ENCODE peak calls at places on chromosomes 12 and 14, in ten cellular contexts. H is prostate gland; Z is ovary; W is left ventricle myocardium inferior; D is mammary epithelial cell; J is CD8-positive, alpha-beta T cell; S is HCT116; R is suprapubic skin; T is hepatocyte; E is uterus. C is an unnamed sample.

GRCh38 chr12:52763991-52764390 is 13.2 kb downstream of the KRT76 start:
- DNase-seq in E (no peak), D (no peak), W (no peak), S (no peak), H (no peak), R (no peak), J (no peak), T (no peak), Z (no peak), C (no peak)

GRCh38 chr14:68234101-68234905 is 414.7 kb downstream of the RAD51B start:
- DNase-seq in D (no peak), T (no peak), W (no peak), Z (no peak), E (no peak), J (no peak), R (no peak), S (no peak), H (no peak), C (no peak)

GRCh38 chr12:76449993-76450392 is 101.8 kb upstream of the BBS10 start:
- DNase-seq in E (no peak), S (no peak), H (no peak), R (no peak), J (no peak), Z (no peak), T (no peak), W (no peak), D (no peak), C (no peak)

GRCh38 chr14:25698111-25698510 is 648.2 kb upstream of the STXBP6 start:
- DNase-seq in W (no peak), E (no peak), D (no peak), J (no peak), T (no peak), S (no peak), H (no peak), Z (no peak), R (no peak), C (no peak)

GRCh38 chr14:44396226-44396625 is 110.9 kb downstream of the FSCB start:
- DNase-seq in D (no peak), R (no peak), S (no peak), H (no peak), E (no peak), W (no peak), Z (no peak), T (no peak), J (no peak), C (no peak)

GRCh38 chr12:5497329-5498058 is 65.6 kb downstream of the NTF3 start:
- DNase-seq in T (peak), R (peak), J (no peak), E (no peak), D (no peak), W (no peak), H (no peak), S (no peak), Z (no peak), C (no peak)

GRCh38 chr12:123085730-123086487 is 65.0 kb downstream of the PITPNM2 start:
- DNase-seq in Z (no peak), J (no peak), T (no peak), H (no peak), E (peak), S (peak), D (peak), W (peak), R (no peak), C (peak)

GRCh38 chr12:12803186-12803585 is 10.0 kb upstream of the DDX47 start:
- DNase-seq in S (peak), J (peak), D (peak), Z (no peak), H (peak), R (no peak), W (no peak), T (peak), E (peak), C (peak)

GRCh38 chr12:120495189-120495722 is 657 bp upstream of the DYNLL1 start:
- DNase-seq in H (no peak), S (no peak), Z (no peak), E (peak), D (peak), T (no peak), W (no peak), R (peak), J (no peak), C (no peak)

GRCh38 chr14:69404478-69404877 is 6.0 kb downstream of the SLC39A9 start:
- DNase-seq in W (no peak), Z (no peak), E (no peak), S (no peak), J (no peak), D (no peak), T (no peak), H (no peak), R (no peak), C (no peak)

GRCh38 chr14:100304825-100305445 is 1.3 kb downstream of the SLC25A29 start:
- DNase-seq in W (peak), T (peak), D (peak), R (no peak), H (peak), S (no peak), J (no peak), E (peak), Z (peak), C (peak)

GRCh38 chr14:100303179-100303578 is 3.1 kb downstream of the SLC25A29 start:
- DNase-seq in S (no peak), Z (no peak), D (no peak), W (no peak), T (no peak), H (no peak), J (no peak), E (no peak), R (no peak), C (peak)

GRCh38 chr14:100302616-100303015 is 3.6 kb downstream of the SLC25A29 start:
- DNase-seq in E (no peak), Z (no peak), H (peak), D (no peak), T (no peak), J (no peak), W (no peak), S (no peak), R (no peak), C (peak)

GRCh38 chr14:100305446-100306255 is 593 bp downstream of the SLC25A29 start:
- DNase-seq in R (no peak), S (no peak), E (peak), D (no peak), J (peak), H (peak), Z (peak), W (peak), T (peak), C (peak)

GRCh38 chr14:100303925-100304324 is 2.3 kb downstream of the SLC25A29 start:
- DNase-seq in T (no peak), Z (no peak), H (no peak), R (no peak), S (no peak), J (no peak), E (no peak), W (no peak), D (no peak), C (no peak)
- TF ChIP-seq CTCF in T (no peak), Z (no peak), H (no peak), R (no peak), S (no peak), J (no peak), E (no peak), W (no peak), D (no peak), C (no peak)

GRCh38 chr14:50741571-50741970 is 73.5 kb upstream of the SAV1 start:
- DNase-seq in J (no peak), H (peak), R (no peak), Z (no peak), T (no peak), W (no peak), D (peak), E (no peak), S (peak), C (peak)
- H3K27ac ChIP-seq in J (no peak), H (no peak), R (peak), Z (no peak), T (no peak), W (no peak), D (peak), E (no peak), S (peak), C (peak)

DNA sequence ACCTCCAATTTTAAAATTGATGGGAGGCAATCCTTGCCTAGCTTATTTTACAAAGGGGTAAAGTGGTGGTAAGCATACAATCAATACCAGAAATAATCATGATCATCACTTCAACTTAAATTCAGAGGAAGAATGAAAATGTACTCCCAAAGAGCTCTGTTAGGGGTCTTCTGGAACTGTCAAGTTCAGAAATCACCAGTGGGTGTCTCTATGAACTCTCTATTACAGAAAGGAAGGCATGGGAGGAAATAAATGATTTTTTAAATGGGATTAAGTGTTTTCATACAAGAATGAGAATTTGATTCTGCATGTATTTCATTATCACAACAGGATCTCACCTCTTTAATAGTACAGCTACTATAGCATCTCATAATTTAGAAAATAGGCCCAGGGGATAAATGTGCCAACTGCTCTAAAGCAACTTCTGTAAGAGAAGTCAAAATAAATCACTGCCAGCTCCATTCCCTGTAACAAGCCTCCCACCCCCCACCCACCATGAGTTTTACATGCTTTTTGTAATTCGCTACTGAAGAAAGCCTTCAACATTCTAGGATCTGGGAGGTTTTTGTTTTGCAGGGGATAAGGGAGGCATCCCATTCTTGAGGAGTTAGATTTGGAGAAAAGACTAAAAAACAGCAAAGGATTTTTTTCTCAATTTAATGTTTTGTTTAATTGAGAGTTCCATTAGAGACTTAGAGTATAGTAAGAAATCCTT is 9.7 kb downstream of the DCP1B start:
- DNase-seq in J (no peak), W (no peak), T (no peak), S (no peak), E (no peak), H (no peak), R (no peak), Z (no peak), D (no peak), C (no peak)
- TF ChIP-seq CTCF in J (no peak), W (no peak), T (peak), S (no peak), E (no peak), H (no peak), R (no peak), Z (no peak), D (no peak), C (no peak)

DNA sequence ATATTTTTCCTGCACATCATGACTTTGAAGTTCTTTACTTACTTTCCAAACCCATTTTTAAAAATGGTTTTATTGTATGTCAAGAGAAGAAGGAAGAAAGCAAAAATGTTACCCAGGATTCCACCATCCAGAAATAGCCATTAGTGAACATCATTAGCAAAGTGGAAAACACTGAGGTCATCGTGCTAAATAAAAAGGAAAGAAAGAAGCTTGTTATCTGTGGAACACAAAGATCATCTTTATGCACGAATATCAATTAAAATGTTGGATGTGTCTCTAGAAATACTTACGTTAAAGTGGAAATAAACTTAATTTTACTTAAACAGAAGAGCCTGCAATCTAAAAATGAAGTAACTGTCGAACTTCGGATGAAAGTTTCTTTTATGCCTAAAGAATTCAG is 27.3 kb downstream of the SFSWAP start:
- DNase-seq in W (no peak), H (no peak), J (no peak), E (no peak), T (no peak), R (no peak), Z (no peak), S (no peak), D (no peak), C (no peak)
- H3K27ac ChIP-seq in W (peak), H (no peak), J (no peak), E (peak), T (no peak), R (no peak), Z (no peak), S (no peak), D (peak), C (peak)

DNA sequence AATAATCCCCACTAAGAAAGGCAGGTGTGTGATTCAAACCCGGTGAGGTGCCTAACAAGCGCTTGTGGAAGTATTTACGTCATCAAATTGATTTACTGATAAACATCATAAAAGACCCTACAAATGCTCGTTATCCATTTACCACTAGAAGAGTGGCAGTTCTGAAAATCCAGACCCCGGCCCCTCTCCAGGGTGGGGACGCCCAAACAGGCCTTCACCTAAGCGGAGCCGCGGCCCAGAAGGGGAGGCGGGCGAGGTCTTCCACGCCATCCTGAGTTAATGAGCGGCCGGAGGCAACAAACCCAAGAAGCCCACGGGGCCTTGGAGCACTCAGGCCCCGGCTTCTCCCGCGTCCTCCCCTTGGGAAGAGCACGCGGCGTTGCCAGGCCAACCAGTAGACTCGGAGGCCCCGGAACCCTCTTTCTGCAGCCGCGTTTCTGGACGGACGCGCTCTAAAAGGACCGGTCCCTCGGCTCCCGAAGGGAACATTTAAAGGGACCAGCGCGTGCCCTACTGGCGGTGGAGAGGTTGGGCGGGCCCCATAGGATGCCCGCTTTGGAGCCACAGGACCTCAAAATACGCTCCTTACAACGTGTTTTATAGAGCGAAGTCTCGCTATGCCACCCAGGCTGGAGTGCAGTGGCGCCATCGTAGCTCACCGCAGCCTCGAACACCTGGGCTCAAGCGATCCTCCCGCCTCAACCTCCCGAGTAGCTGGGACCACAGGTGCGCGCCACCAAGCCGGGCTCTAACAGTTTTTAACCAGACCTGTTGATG is 3.5 kb downstream of the PTPN21 start:
- DNase-seq in Z (peak), E (peak), J (peak), S (peak), W (peak), T (peak), D (peak), R (peak), H (peak), C (peak)
- TF ChIP-seq CTCF in Z (no peak), E (peak), J (no peak), S (no peak), W (peak), T (peak), D (no peak), R (peak), H (peak), C (peak)

DNA sequence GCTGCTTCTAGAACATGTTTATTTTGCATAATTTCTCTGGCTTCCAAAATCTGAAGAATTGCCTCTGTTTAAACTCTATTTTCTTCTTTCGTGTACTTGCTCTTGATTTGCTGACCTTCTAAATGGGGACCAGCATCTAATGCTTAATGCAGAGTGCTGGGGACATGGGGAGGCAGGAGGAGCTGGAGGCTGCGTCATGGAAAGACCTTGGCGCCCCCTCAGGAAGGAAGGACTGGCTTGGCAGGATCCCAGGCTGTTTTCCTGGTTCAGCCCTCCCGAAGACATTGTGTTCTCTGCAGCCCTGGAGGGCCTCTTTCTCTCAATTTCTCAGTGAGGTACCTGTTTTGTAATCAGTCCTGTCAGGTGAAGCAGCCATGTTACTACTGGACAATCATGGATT is 5.5 kb downstream of the PRKCH start:
- DNase-seq in J (no peak), T (peak), Z (peak), S (no peak), E (peak), W (peak), D (no peak), H (peak), R (peak), C (peak)
- H3K27ac ChIP-seq in J (peak), T (peak), Z (no peak), S (peak), E (peak), W (peak), D (no peak), H (peak), R (peak), C (no peak)

DNA sequence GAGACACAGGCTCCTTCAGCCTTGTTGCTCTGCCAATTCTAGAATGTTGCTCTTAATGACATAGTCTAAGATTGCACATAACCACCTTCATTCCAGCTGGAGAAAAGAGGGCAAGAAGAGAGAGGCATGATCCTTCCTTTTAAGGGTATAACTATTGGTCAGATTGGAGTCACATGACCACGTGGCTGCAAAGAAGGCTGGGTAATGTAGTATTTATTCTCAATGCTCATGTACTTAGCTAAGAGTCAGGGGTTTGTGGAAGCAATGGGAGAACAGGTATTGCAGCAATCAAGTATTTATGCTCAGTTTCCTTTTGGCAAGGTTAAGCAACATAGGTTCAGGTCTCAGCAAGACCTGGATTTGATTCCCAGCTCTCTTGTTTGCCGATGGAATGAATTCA is 298.8 kb upstream of the TBX3 start:
- DNase-seq in S (no peak), D (peak), E (no peak), Z (no peak), W (no peak), H (peak), R (no peak), J (no peak), T (no peak), C (no peak)
- TF ChIP-seq CTCF in S (no peak), D (no peak), E (no peak), Z (no peak), W (no peak), H (no peak), R (no peak), J (no peak), T (no peak), C (no peak)

DNA sequence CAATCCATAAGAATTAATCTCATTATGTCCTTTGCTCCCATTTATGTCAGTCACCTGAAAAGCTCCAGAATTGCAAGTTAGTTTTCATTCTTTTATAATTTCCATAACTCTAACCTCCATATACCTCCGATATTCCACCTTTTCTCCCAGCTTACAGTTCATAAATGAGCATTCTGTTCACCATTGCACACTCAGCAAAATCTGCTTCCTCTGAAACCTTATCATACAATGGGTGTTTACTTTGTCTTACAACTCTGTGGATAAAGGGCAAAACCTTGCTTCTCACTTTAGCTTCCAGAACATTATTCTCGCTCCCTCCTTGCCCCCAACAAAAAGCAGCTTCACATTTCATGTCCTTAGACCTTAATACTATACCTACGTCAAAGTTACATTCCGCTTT is 19.3 kb upstream of the SLCO1B1 start:
- DNase-seq in D (no peak), J (no peak), H (no peak), W (no peak), T (no peak), S (no peak), Z (no peak), E (no peak), R (no peak), C (no peak)
- H3K27ac ChIP-seq in D (no peak), J (no peak), H (no peak), W (no peak), T (no peak), S (no peak), Z (no peak), E (no peak), R (no peak), C (no peak)

C was measured in PC-3.